ENCODE peak calls at places on chromosomes 16 and 17, in five cellular contexts. Q, Z, P, B and K are unnamed samples.

GRCh38 chr17:9932481-9932880 is 27.4 kb upstream of the RCVRN start:
- DNase-seq in Z (no peak), Q (no peak), P (no peak), B (no peak), K (no peak)

GRCh38 chr16:89035013-89035697 is 58.1 kb upstream of the CBFA2T3 start:
- DNase-seq in B (no peak), Z (no peak), Q (no peak), P (no peak), K (no peak)

GRCh38 chr17:15972497-15972951 is 27.0 kb downstream of the ZSWIM7 start:
- DNase-seq in P (no peak), Q (no peak), B (no peak), Z (no peak), K (no peak)

GRCh38 chr16:85961988-85962915 is 63.3 kb downstream of the IRF8 start:
- DNase-seq in B (peak; percentile 54), Z (no peak), P (no peak), Q (no peak), K (no peak)

GRCh38 chr17:45236002-45236606 is 14.4 kb downstream of the FMNL1 start:
- DNase-seq in Z (no peak), P (no peak), B (no peak), Q (no peak), K (no peak)

GRCh38 chr17:57874434-57875108 is 24.7 kb upstream of the MRPS23 start:
- DNase-seq in B (peak; percentile 94), P (peak; percentile 94), Z (peak; percentile 83), Q (no peak), K (no peak)

GRCh38 chr16:50316102-50316847 is 49.9 kb downstream of the ADCY7 start:
- DNase-seq in P (no peak), Z (no peak), B (no peak), Q (no peak), K (no peak)

GRCh38 chr17:47924785-47925676 is 16.3 kb upstream of the PNPO start:
- DNase-seq in Z (no peak), P (no peak), B (no peak), Q (no peak), K (no peak)

GRCh38 chr17:45034599-45034998 is 16.8 kb downstream of the DCAKD start:
- DNase-seq in Z (no peak), Q (no peak), B (no peak), P (no peak), K (no peak)

GRCh38 chr17:77020973-77021372 is 119.8 kb upstream of the SEC14L1 start:
- DNase-seq in Q (no peak), P (no peak), Z (no peak), B (no peak), K (no peak)

GRCh38 chr17:13273744-13274295 is 256.0 kb upstream of the ELAC2 start:
- DNase-seq in Q (no peak), Z (no peak), B (no peak), P (no peak), K (no peak)

GRCh38 chr17:48997103-48997826 is at the start of gene IGF2BP1:
- DNase-seq in P (peak; percentile 80), Q (peak; percentile 57), B (peak; percentile 87), Z (no peak), K (peak; percentile 70)

GRCh38 chr17:66348605-66349165 is 46.3 kb downstream of the PRKCA start:
- DNase-seq in P (peak; percentile 76), Z (peak; percentile 68), B (peak; percentile 53), Q (no peak), K (no peak)

GRCh38 chr16:11795887-11796226 is 1.2 kb downstream of the ZC3H7A start:
- DNase-seq in Z (no peak), B (no peak), Q (no peak), P (no peak), K (no peak)

GRCh38 chr16:68082596-68083238 is 2.5 kb upstream of the NFATC3 start:
- DNase-seq in Q (no peak), P (no peak), B (no peak), Z (no peak), K (no peak)

GRCh38 chr16:68079616-68080344 is 5.4 kb upstream of the NFATC3 start:
- DNase-seq in Z (peak; percentile 79), P (peak; percentile 63), Q (peak; percentile 90), B (no peak), K (peak; percentile 78)

GRCh38 chr16:68083861-68084503 is 1.2 kb upstream of the NFATC3 start:
- DNase-seq in Q (no peak), Z (no peak), B (peak; percentile 28), P (no peak), K (no peak)

GRCh38 chr16:68083239-68083781 is 1.9 kb upstream of the NFATC3 start:
- DNase-seq in P (no peak), B (no peak), Q (no peak), Z (no peak), K (no peak)

DNA sequence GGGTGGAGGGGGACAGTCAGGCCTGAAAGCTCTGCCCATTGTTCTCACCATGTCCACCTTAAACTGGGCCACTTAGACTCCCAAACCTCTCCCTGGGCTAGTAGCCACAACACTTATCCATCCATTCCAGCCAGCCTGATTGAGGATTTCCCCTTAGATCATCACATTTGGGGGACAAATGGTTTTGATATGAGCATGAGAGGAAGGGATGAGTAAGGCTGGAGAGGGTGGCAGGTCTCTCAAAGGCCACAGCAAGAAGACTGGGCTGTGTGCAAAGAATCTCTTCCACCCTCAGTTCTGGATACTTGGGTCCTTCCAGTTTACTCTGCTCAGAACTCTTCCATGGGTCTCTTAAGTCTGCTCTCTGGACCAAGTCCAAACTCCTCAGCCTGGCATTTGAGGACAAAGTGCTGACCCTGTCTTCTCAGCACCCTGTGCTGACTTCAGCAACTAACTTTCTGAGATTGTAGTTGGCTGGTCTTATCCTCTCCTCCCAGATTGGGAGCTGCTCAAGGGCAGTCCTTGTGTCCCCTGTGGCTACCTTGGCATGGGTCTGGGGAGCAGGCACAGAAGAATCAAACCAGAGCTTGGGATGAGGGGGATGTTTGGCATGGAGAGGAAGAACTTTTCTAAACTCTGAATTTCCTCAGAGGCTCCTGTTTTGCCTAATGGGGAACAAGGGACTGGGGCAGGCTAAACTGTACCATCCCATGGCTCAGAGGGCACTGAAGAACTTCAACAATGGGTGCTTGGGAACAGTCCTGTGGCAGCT is 3.2 kb upstream of the NFATC3 start:
- DNase-seq in P (no peak), B (no peak), Z (no peak), Q (peak; percentile 53), K (no peak)
- H3K27ac ChIP-seq in P (no peak overlapping the region), B (no peak overlapping the region), Z (no peak overlapping the region), Q (peak overlapping the region; percentile 97), K (no peak overlapping the region)

GRCh38 chr17:1229354-1229890 is 40.8 kb upstream of the BHLHA9 start:
- DNase-seq in Z (no peak), P (no peak), Q (peak; percentile 85), B (peak; percentile 34), K (peak; percentile 85)
- TF ChIP-seq CTCF in Z (no peak), P (no peak), Q (no peak), B (no peak), K (no peak)

GRCh38 chr17:40068584-40068916 is 5.8 kb downstream of the THRA start:
- DNase-seq in Q (no peak), B (no peak), Z (no peak), P (no peak), K (no peak)
- H3K27ac ChIP-seq in Q (peak overlapping the region; percentile 100), B (peak overlapping the region; percentile 89), Z (peak overlapping the region; percentile 98), P (no peak overlapping the region), K (no peak overlapping the region)

GRCh38 chr16:87185983-87186382 is 131.2 kb downstream of the C16orf95 start:
- DNase-seq in P (no peak), Z (no peak), Q (no peak), B (no peak), K (no peak)

GRCh38 chr16:87186876-87187533 is 130.2 kb downstream of the C16orf95 start:
- DNase-seq in P (no peak), Z (no peak), B (no peak), Q (no peak), K (no peak)

GRCh38 chr16:87186440-87186839 is 130.8 kb downstream of the C16orf95 start:
- DNase-seq in B (no peak), Q (no peak), P (peak; percentile 50), Z (no peak), K (no peak)

GRCh38 chr16:87183647-87184046 is 133.5 kb downstream of the C16orf95 start:
- DNase-seq in P (no peak), Z (no peak), B (no peak), Q (no peak), K (no peak)

DNA sequence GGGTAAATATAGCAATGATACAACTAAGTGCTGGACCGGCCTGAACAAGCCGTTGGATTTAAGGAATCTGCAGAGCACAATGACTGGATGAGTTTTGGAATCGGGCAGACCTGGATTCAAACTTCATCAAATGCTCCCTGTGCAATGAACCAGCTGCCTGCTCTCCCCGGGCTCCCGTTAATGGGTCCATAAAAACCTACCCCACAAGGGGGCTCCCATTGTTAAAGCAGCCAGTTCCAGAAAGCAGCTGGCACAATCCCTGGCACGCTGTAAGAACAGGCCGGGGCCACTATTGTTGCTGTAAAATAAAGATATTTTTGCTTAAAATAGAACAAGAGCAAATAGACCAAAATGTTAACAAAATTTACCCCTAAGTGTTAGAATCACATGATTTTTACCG is 131.9 kb downstream of the C16orf95 start:
- DNase-seq in B (no peak), Z (no peak), Q (no peak), P (no peak), K (no peak)
- TF ChIP-seq CTCF in B (no peak), Z (no peak), Q (no peak), P (no peak), K (no peak)

DNA sequence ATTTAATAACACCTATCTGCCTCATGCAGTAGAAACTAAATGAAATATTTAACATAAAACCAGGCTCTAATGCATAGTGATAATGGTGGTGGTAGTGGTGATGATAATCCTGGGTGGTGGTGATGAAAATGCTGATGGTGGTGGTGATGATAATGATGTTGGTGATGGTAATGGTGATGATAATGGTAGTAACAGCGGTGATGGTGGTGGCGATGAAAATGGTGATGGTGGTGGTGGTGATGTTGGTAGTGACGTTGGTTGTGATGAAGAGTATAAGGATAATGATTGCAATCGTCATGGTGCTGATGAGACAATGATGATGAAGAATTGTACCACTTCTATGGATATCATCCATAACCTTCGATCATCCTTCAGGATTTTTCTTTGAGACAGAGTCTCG is 173.7 kb upstream of the CDH11 start:
- DNase-seq in Q (no peak), Z (no peak), B (no peak), P (no peak), K (no peak)
- H3K27ac ChIP-seq in Q (no peak overlapping the region), Z (no peak overlapping the region), B (no peak overlapping the region), P (no peak overlapping the region), K (no peak overlapping the region)